ENCODE peak calls at places on chromosomes 7 and 10, in six cellular contexts. J is Peyer's patch; D is amygdala; T is immature natural killer cell; C is mesendoderm; Q is CD8-positive, alpha-beta memory T cell. H is an unnamed sample.

GRCh38 chr7:7554647-7555575 is 11.8 kb upstream of the MIOS start:
- DNase-seq in J (no peak), D (no peak), T (no peak), C (no peak), Q (no peak), H (no peak)

GRCh38 chr7:64630496-64630895 is 35.4 kb upstream of the ZNF107 start:
- DNase-seq in J (no peak), D (no peak), T (no peak), C (peak; percentile 7), Q (no peak), H (no peak)

GRCh38 chr7:21642422-21642821 is 99.6 kb downstream of the DNAH11 start:
- DNase-seq in J (no peak), D (no peak), T (no peak), C (peak; percentile 98), Q (no peak), H (no peak)

GRCh38 chr10:31083765-31084184 is 52.1 kb upstream of the ZNF438 start:
- DNase-seq in J (peak; percentile 23), D (peak; percentile 5), T (peak; percentile 37), C (peak; percentile 89), Q (no peak), H (peak; percentile 71)

GRCh38 chr7:135519233-135519688 is 9.4 kb upstream of the CNOT4 start:
- DNase-seq in J (no peak), D (no peak), T (no peak), C (no peak), Q (no peak), H (no peak)

GRCh38 chr10:93435061-93435491 is 47.1 kb downstream of the MYOF start:
- DNase-seq in J (no peak), D (no peak), T (no peak), C (no peak), Q (no peak), H (no peak)

GRCh38 chr10:42933454-42934340 is 143.2 kb upstream of the RET start:
- DNase-seq in J (no peak), D (no peak), T (no peak), C (peak; percentile 57), Q (no peak), H (peak; percentile 44)

GRCh38 chr7:35450456-35450855 is 196.6 kb upstream of the TBX20 start:
- DNase-seq in J (no peak), D (no peak), T (no peak), C (peak; percentile 74), Q (no peak), H (no peak)

GRCh38 chr7:100794741-100795140 is 32.6 kb downstream of the EPHB4 start:
- DNase-seq in J (no peak), D (no peak), T (no peak), C (no peak), Q (no peak), H (no peak)

GRCh38 chr10:100341953-100342626 is 4.9 kb upstream of the SCD start:
- DNase-seq in J (peak; percentile 31), D (peak; percentile 50), T (peak; percentile 46), C (peak; percentile 88), Q (peak; percentile 10), H (peak; percentile 71)

GRCh38 chr7:76294344-76295024 is 8.0 kb upstream of the HSPB1 start:
- DNase-seq in J (peak; percentile 66), D (peak; percentile 96), T (no peak), C (peak; percentile 93), Q (no peak), H (no peak)

GRCh38 chr7:148148456-148148855 is 442.1 kb upstream of the C7orf33 start:
- DNase-seq in J (no peak), D (no peak), T (no peak), C (no peak), Q (no peak), H (no peak)

GRCh38 chr7:6453737-6454136 is 6.0 kb upstream of the DAGLB start:
- DNase-seq in J (no peak), D (no peak), T (no peak), C (no peak), Q (no peak), H (no peak)